ENCODE peak calls at places on chromosomes 13 and 19, in five cellular contexts. A, E, G, T and C are unnamed samples. For H3K4me1, the result is how much of the 10 kb centered on the place peaks cover.

GRCh38 chr19:2337329-2337707 is 8.8 kb downstream of the SPPL2B start:
- DNase-seq in E (peak), T (peak), A (peak), G (no peak), C (peak)

GRCh38 chr19:12838182-12838890 is at the start of gene MAST1:
- DNase-seq in G (no peak), A (no peak), T (no peak), E (peak), C (peak)

GRCh38 chr19:50214699-50215543 is 11.5 kb downstream of the MYH14 start:
- DNase-seq in E (no peak), A (no peak), T (no peak), G (no peak), C (no peak)

GRCh38 chr13:44393391-44393790 is 19.8 kb downstream of the SERP2 start:
- DNase-seq in A (no peak), E (no peak), T (no peak), G (no peak), C (no peak)

GRCh38 chr13:41639955-41640780 is 182.8 kb downstream of the RGCC start:
- DNase-seq in A (no peak), T (no peak), E (no peak), G (no peak), C (peak)

GRCh38 chr19:3849092-3849491 is 19.7 kb downstream of the ZFR2 start:
- DNase-seq in T (no peak), E (peak), G (no peak), A (no peak), C (no peak)

GRCh38 chr13:107847406-107847805 is 367.9 kb downstream of the LIG4 start:
- DNase-seq in G (no peak), A (no peak), E (peak), T (no peak), C (peak)

GRCh38 chr19:43798546-43799409 is 3.5 kb downstream of the LYPD5 start:
- DNase-seq in T (peak), A (no peak), E (peak), G (no peak), C (no peak)

GRCh38 chr19:4456566-4456842 is 1.1 kb downstream of the UBXN6 start:
- DNase-seq in E (peak), T (peak), A (no peak), G (no peak), C (peak)

GRCh38 chr13:86282450-86282849 is 483.2 kb upstream of the SLITRK6 start:
- DNase-seq in T (no peak), G (no peak), E (no peak), A (peak), C (no peak)

GRCh38 chr13:107295391-107296157 is 727.6 kb upstream of the ARGLU1 start:
- DNase-seq in E (no peak), T (no peak), G (no peak), A (no peak), C (no peak)

GRCh38 chr13:79917628-79918027 is 423.3 kb downstream of the SPRY2 start:
- DNase-seq in T (no peak), E (no peak), A (no peak), G (no peak), C (no peak)

GRCh38 chr13:43368003-43368402 is 344.6 kb downstream of the DNAJC15 start:
- DNase-seq in A (no peak), E (no peak), G (no peak), T (no peak), C (peak)
- H2BK12ac ChIP-seq in A (no peak), E (no peak), G (no peak), T (no peak), C (no peak)

DNA sequence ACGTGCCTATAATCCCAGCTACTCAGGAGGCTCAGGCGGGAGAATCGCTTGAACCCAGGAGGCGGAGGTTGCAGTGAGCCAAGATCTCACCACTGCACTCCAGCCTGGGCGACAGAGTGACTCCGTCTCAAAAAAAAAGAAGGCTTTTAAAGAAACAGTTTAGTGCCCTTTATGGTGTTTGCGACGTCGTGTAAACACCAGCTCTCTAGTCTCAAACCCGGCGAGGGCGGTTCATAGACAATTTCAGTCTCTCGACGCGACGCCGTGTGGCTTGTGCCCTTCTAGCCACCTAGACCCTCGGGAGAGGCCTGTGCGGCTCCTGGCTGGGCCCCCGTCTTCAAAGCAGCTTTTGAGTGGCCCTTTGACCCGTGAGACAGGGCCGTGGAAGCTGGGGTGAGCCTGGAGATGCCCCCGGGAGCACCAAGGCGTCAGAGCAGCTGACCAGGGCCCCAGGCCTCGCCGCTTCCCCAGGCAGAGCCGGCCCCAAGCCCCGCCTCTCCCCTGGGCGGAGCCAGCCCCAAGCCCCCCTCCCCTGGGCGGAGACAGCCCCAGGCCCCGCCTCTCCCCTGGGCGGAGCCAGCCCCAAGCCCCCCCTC is 5.0 kb upstream of the MADCAM1 start:
- DNase-seq in E (peak), G (no peak), T (peak), A (no peak), C (no peak)
- H3K4me1 ChIP-seq in E (under half), G (under half), T (under half), A (under half), C (under half)

GRCh38 chr19:19106061-19106551 is 32.2 kb downstream of the TMEM161A start:
- DNase-seq in A (no peak), E (peak), G (no peak), T (peak), C (peak)
- H2BK12ac ChIP-seq in A (no peak), E (no peak), G (peak), T (no peak), C (no peak)

DNA sequence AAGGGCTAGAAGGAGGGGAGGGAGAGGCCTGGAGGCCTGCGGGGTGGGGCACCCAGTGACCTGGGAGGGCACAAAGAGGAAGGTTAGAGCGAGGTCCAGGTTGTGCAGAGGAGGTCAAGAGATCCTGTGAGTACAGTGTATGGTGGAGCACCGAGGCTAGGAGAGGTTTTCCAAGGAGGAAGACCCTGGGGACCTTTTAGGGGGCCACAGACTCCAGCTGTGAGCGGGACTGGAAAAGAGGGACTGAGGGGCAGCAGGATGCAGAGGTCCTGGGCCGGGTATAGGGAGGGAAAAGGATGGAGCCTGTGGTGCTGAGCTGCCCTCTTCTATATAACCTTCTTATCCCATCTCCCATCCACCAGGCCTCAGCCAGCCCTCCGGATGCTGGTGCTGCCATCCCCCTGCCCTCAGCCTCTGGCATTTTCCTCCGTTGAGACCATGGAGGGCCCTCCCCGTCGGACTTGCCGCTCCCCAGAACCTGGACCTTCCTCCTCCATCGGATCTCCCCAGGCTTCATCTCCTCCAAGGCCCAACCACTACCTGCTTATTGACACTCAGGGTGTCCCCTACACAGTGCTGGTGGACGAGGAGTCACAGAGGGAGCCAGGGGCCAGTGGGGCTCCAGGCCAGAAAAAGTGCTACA is 863 bp downstream of the ZNF581 start:
- DNase-seq in G (no peak), E (no peak), A (no peak), T (no peak), C (no peak)
- H3K4me1 ChIP-seq in G (under half), E (under half), A (under half), T (under half), C (under half)

DNA sequence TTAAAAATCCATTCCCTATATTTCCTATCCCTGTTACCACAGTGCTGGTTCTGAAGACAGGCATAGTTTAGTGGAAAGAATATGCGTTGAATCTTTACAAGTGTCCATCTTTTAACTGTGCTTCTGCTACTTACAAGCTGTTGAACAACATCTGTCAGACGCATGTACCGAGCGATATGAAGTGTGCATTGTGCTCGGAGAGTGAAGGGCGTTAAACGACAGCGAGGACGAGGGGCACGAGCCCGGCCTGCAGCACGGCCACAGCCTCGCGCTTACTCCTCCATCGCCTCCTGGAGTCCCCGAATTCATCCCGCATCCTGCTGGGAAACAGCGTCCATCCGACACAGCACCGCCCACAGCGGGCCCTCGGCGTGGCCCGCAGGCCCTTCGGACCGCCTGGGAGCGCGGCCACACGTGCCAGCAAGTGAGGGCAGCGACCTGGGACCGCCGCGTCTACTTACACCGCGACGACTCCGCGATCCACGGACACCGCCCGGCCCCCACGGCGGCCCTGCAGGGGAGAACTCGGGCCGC is 512 bp downstream of the PCID2 start:
- DNase-seq in A (peak), E (peak), T (peak), G (no peak), C (peak)
- H2BK12ac ChIP-seq in A (no peak), E (no peak), T (no peak), G (peak), C (no peak)